ENCODE peak calls at places on chromosomes 7 and 10, in nine cellular contexts. A is fibroblast of lung, O is IMR-90, W is GM23248, L is neuronal stem cell, D is mammary epithelial cell, C is PC-9, M is hepatocyte, P is H1. Y is an unnamed sample.

GRCh38 chr10:62076872-62077271 is 175.4 kb downstream of the ARID5B start:
- DNase-seq in A (peak; percentile 69), O (peak; percentile 91), W (peak; percentile 88), L (no peak), D (peak; percentile 89), C (peak; percentile 59), M (no peak), P (no peak), Y (peak; percentile 44)

GRCh38 chr7:140062118-140062527 is 628 bp downstream of the PARP12 start:
- DNase-seq in A (no peak), O (no peak), W (peak; percentile 38), L (no peak), D (peak; percentile 32), C (no peak), M (peak; percentile 41), P (no peak), Y (no peak)

GRCh38 chr10:986881-987634 is 1.2 kb upstream of the GTPBP4 start:
- DNase-seq in A (peak; percentile 29), O (peak; percentile 86), W (peak; percentile 81), L (no peak), D (peak; percentile 26), C (peak; percentile 12), M (no peak), P (no peak), Y (no peak)

GRCh38 chr10:17144757-17145156 is 15.1 kb upstream of the CUBN start:
- DNase-seq in A (peak; percentile 15), O (peak; percentile 55), W (peak; percentile 41), L (no peak), D (peak; percentile 73), C (no peak), M (no peak), P (no peak), Y (no peak)

GRCh38 chr10:5165738-5166137 is 19.2 kb downstream of the AKR1C8 start:
- DNase-seq in A (peak; percentile 4), O (peak; percentile 0), W (no peak), L (no peak), D (no peak), C (no peak), M (no peak), P (no peak), Y (no peak)

GRCh38 chr10:110258542-110258941 is 46.2 kb downstream of the SMNDC1 start:
- DNase-seq in A (no peak), O (no peak), W (no peak), L (no peak), D (no peak), C (no peak), M (no peak), P (no peak), Y (no peak)

GRCh38 chr10:129787557-129787956 is 176.5 kb downstream of the EBF3 start:
- DNase-seq in A (no peak), O (no peak), W (no peak), L (no peak), D (no peak), C (no peak), M (no peak), P (no peak), Y (no peak)

GRCh38 chr10:14608381-14609001 is 166.2 kb downstream of the FAM107B start:
- DNase-seq in A (no peak), O (no peak), W (no peak), L (no peak), D (no peak), C (no peak), M (no peak), P (no peak), Y (no peak)

GRCh38 chr7:123845823-123846216 is 851 bp downstream of the HYAL4 start:
- DNase-seq in A (no peak), O (no peak), W (no peak), L (no peak), D (no peak), C (peak; percentile 12), M (no peak), P (no peak), Y (no peak)

GRCh38 chr7:123844712-123845219 is at the start of gene HYAL4:
- DNase-seq in A (no peak), O (no peak), W (no peak), L (no peak), D (peak; percentile 22), C (no peak), M (no peak), P (no peak), Y (no peak)

GRCh38 chr7:123847868-123848267 is 2.9 kb downstream of the HYAL4 start:
- DNase-seq in A (no peak), O (no peak), W (no peak), L (no peak), D (peak; percentile 40), C (no peak), M (no peak), P (no peak), Y (no peak)

GRCh38 chr7:123849855-123850254 is 4.9 kb downstream of the HYAL4 start:
- DNase-seq in A (no peak), O (no peak), W (no peak), L (no peak), D (peak; percentile 63), C (no peak), M (no peak), P (no peak), Y (no peak)

DNA sequence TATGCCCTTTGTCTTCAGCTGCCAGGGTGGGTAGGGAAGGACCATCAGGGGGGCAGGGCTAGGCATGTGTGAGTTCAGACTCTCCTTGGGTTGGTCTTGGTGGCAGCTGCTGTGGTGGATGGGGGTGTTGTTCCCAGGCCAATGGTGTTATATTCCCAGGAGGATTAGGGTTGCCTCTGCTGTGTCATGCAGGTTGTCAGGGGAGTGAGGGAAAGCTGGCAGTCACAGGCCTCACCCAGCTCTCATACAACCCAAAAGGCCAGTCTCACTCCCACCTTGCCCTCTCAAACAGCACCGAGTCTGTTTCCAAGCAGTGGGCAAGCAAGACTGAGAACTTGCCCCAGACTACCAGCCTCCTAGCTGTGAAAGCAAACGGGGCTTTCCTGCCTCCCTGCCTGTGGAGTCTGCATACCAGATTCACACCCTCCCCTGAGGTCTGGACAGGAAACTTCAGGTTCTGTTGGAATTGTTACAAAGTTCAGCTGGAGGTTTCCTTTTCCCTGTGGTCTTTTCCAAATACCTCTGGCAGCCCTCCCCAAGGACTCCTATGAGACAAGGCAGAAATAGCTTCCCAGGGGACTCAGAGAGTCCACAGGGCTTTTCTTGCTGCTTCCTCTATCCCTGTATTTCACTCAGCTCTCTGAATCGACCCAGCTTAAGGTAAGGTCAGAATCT is 1.4 kb downstream of the HYAL4 start:
- DNase-seq in A (no peak), O (no peak), W (no peak), L (no peak), D (peak; percentile 73), C (peak; percentile 45), M (no peak), P (no peak), Y (no peak)
- H2AFZ ChIP-seq in A (no peak overlapping the region), O (no peak overlapping the region), W (no peak overlapping the region), L (no peak overlapping the region), D (peak overlapping the region; percentile 64), C (peak overlapping the region; percentile 44), M (no peak overlapping the region), P (peak overlapping the region; percentile 70), Y (peak overlapping the region; percentile 94)

GRCh38 chr10:22265839-22266537 is 48.2 kb upstream of the EBLN1 start:
- DNase-seq in A (no peak), O (no peak), W (no peak), L (no peak), D (no peak), C (no peak), M (no peak), P (no peak), Y (no peak)
- H3K4me2 ChIP-seq in A (no peak overlapping the region), O (no peak overlapping the region), W (no peak overlapping the region), L (no peak overlapping the region), D (no peak overlapping the region), C (no peak overlapping the region), M (no peak overlapping the region), P (no peak overlapping the region), Y (no peak overlapping the region)

GRCh38 chr7:152674860-152675760 is 831 bp downstream of the XRCC2 start:
- DNase-seq in A (peak; percentile 67), O (peak; percentile 29), W (peak; percentile 25), L (no peak), D (peak; percentile 20), C (no peak), M (peak; percentile 30), P (no peak), Y (no peak)

GRCh38 chr7:152675761-152676636 is at the start of gene XRCC2:
- DNase-seq in A (peak; percentile 87), O (peak; percentile 85), W (peak; percentile 93), L (peak; percentile 95), D (peak; percentile 89), C (peak; percentile 97), M (peak; percentile 95), P (peak; percentile 84), Y (peak; percentile 55)

GRCh38 chr7:152672626-152673025 is 3.3 kb downstream of the XRCC2 start:
- DNase-seq in A (no peak), O (no peak), W (no peak), L (no peak), D (no peak), C (no peak), M (no peak), P (no peak), Y (no peak)

GRCh38 chr7:152669758-152670157 is 6.2 kb downstream of the XRCC2 start:
- DNase-seq in A (no peak), O (no peak), W (no peak), L (no peak), D (no peak), C (no peak), M (no peak), P (no peak), Y (no peak)

DNA sequence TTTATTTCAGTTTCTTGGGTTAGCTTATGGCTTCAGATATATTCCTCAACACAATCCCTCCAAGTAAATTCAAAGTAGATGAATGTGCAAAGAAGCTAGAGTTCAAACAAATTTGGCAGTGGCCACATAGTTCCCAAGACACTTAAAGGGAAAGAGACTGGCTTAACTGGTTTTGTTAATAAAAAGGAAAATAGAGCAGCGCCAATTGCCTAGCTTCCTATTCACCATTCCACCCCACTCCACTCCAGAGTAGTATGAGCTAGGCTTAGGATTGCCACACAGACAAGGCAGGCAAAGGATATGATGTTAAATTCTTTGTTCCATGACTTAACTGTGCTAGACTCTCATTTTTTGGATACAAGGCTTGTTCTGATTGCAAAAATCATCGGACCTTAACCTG is 2.0 kb downstream of the XRCC2 start:
- DNase-seq in A (peak; percentile 48), O (no peak), W (no peak), L (no peak), D (no peak), C (no peak), M (no peak), P (no peak), Y (no peak)
- H2AFZ ChIP-seq in A (peak overlapping the region; percentile 78), O (no peak overlapping the region), W (peak overlapping the region; percentile 33), L (no peak overlapping the region), D (no peak overlapping the region), C (no peak overlapping the region), M (no peak overlapping the region), P (no peak overlapping the region), Y (no peak overlapping the region)

GRCh38 chr7:131769241-131769640 is 212.8 kb upstream of the PODXL start:
- DNase-seq in A (no peak), O (no peak), W (peak; percentile 65), L (no peak), D (peak; percentile 68), C (no peak), M (no peak), P (no peak), Y (no peak)

GRCh38 chr7:131762753-131763152 is 206.3 kb upstream of the PODXL start:
- DNase-seq in A (no peak), O (no peak), W (no peak), L (no peak), D (no peak), C (no peak), M (no peak), P (no peak), Y (no peak)

GRCh38 chr7:131764143-131764795 is 207.8 kb upstream of the PODXL start:
- DNase-seq in A (no peak), O (no peak), W (no peak), L (no peak), D (no peak), C (no peak), M (no peak), P (no peak), Y (no peak)

DNA sequence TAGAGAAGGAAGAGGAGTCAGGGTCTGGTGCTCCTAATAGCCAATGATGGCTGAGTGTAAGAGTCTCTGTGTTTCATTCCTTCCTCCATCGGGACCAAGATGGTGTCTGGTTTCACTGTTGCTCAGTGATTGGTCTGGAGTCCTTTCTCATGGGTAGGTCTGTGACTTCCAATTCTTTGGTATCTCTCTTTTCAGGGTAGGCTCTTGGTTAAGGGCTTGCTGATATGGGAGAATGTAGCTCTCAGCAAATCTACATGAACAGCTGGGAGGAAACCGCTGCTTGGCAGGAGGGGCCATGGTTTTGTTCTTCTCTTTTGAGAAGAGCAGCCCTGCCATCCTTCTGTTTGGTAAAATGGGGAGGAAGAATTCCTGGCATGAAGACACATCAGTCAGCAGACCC is 209.1 kb upstream of the PODXL start:
- DNase-seq in A (no peak), O (no peak), W (no peak), L (no peak), D (no peak), C (no peak), M (no peak), P (no peak), Y (no peak)
- H3K4me2 ChIP-seq in A (no peak overlapping the region), O (no peak overlapping the region), W (no peak overlapping the region), L (no peak overlapping the region), D (no peak overlapping the region), C (no peak overlapping the region), M (no peak overlapping the region), P (no peak overlapping the region), Y (no peak overlapping the region)